ENCODE peak calls at places on chromosomes 1 and 21, in four cellular contexts. G is uterus, I is AG10803, J is fibroblast of lung. B is an unnamed sample.

GRCh38 chr1:25566730-25567341 is 23.4 kb downstream of the LDLRAP1 start:
- DNase-seq in I (peak), G (peak), J (peak), B (peak)

GRCh38 chr1:232922475-232922874 is 27.9 kb upstream of the NTPCR start:
- DNase-seq in J (peak), G (no peak), I (peak), B (peak)

GRCh38 chr1:85224734-85225623 is 24.2 kb upstream of the SYDE2 start:
- DNase-seq in G (no peak), I (no peak), J (peak), B (no peak)

GRCh38 chr1:165324050-165324449 is 32.5 kb downstream of the LMX1A start:
- DNase-seq in G (no peak), J (no peak), I (no peak), B (no peak)

GRCh38 chr21:17798796-17799195 is 20.4 kb downstream of the C21orf91 start:
- DNase-seq in J (no peak), I (peak), G (no peak), B (no peak)

GRCh38 chr1:3066250-3066711 is 2.7 kb upstream of the PRDM16 start:
- DNase-seq in I (peak), J (peak), G (no peak), B (no peak)

GRCh38 chr21:46122758-46123683 is 25.1 kb downstream of the COL6A2 start:
- DNase-seq in G (peak), J (no peak), I (no peak), B (no peak)

GRCh38 chr1:85289207-85289847 is 12.9 kb upstream of the BCL10 start:
- DNase-seq in I (peak), J (peak), G (no peak), B (peak)

GRCh38 chr1:91578320-91579109 is 77.9 kb downstream of the CDC7 start:
- DNase-seq in J (no peak), G (no peak), I (peak), B (peak)

GRCh38 chr1:53074313-53075154 is 12.5 kb downstream of the PODN start:
- DNase-seq in G (no peak), I (no peak), J (no peak), B (no peak)

DNA sequence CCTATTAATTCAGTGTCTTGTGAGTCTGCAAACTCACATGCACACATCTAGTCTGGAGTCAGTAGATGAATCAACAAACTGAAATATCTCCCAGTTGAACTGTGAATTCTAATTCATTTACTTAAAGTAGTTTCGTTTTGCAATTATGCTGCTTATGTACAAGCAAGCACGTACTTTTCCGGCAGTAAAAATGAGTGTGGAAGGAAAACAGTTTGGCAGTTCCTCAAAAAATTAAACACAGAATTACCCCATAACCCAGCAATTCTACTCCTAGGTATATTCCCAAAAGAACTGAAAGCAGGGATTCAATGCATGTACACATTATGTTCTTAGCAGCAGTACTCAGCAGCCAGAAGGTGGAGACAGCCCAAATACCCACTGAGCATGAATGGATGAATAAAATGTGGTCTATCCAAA is 49.3 kb downstream of the GNB1 start:
- DNase-seq in I (peak), J (peak), G (no peak), B (peak)
- TF ChIP-seq CTCF in I (peak), J (peak), G (no peak), B (peak)

GRCh38 chr1:1213153-1213918 is 617 bp downstream of the TNFRSF4 start:
- DNase-seq in G (no peak), J (no peak), I (no peak), B (no peak)

GRCh38 chr1:1210726-1211540 is 3.0 kb downstream of the TNFRSF4 start:
- DNase-seq in I (no peak), G (no peak), J (no peak), B (no peak)

GRCh38 chr1:1213919-1214599 is at the start of gene TNFRSF4:
- DNase-seq in J (no peak), G (no peak), I (no peak), B (no peak)

GRCh38 chr1:1212780-1213152 is 1.2 kb downstream of the TNFRSF4 start:
- DNase-seq in I (no peak), J (no peak), G (no peak), B (no peak)

GRCh38 chr1:1211541-1212511 is 2.1 kb downstream of the TNFRSF4 start:
- DNase-seq in J (no peak), I (no peak), G (no peak), B (no peak)
- H3K4me3 ChIP-seq in J (no peak), I (no peak), G (no peak), B (no peak)

GRCh38 chr1:174998569-174999215 is 1.1 kb upstream of the CACYBP start:
- DNase-seq in G (peak), I (peak), J (peak), B (no peak)

GRCh38 chr1:174999216-174999925 is 376 bp upstream of the CACYBP start:
- DNase-seq in I (peak), J (peak), G (peak), B (peak)

GRCh38 chr1:175000697-175001187 is 995 bp downstream of the CACYBP start:
- DNase-seq in J (no peak), I (no peak), G (no peak), B (no peak)

GRCh38 chr1:175002910-175003517 is 3.3 kb downstream of the CACYBP start:
- DNase-seq in G (no peak), I (peak), J (no peak), B (no peak)

GRCh38 chr1:174999926-175000696 is at the start of gene CACYBP:
- DNase-seq in I (peak), J (no peak), G (peak), B (peak)
- TF ChIP-seq CTCF in I (no peak), J (no peak), G (no peak), B (no peak)

DNA sequence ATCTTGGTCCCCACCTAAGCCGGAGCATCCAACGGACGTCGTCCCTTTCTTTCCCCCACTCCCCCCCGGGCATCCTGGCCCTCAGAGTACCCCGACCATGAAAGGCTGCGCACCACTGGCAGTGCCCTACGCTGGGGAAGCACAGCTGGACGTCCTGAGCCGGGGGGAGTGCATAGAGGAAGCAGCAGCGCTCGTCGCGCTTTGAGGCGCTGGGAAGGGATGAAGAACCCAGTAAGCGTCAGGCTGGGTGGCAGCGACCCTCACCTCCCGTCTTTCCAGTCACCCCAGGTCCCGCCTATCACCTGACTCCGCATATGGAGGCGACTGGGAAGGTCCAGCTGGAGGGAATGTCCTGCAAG is 5.7 kb downstream of the MAP3K6 start:
- DNase-seq in G (no peak), J (no peak), I (no peak), B (no peak)
- H3K4me3 ChIP-seq in G (no peak), J (no peak), I (no peak), B (no peak)

GRCh38 chr1:220908757-220909156 is 29.5 kb downstream of the HLX start:
- DNase-seq in G (no peak), J (peak), I (peak), B (peak)
- TF ChIP-seq CTCF in G (peak), J (peak), I (peak), B (peak)

GRCh38 chr1:225460021-225460736 is 32.3 kb upstream of the LBR start:
- DNase-seq in I (no peak), G (no peak), J (no peak), B (no peak)
- H3K4me3 ChIP-seq in I (no peak), G (no peak), J (no peak), B (no peak)

GRCh38 chr1:158003409-158003805 is 10.0 kb downstream of the KIRREL1 start:
- DNase-seq in G (no peak), I (peak), J (no peak), B (peak)

GRCh38 chr1:158002630-158003408 is 9.4 kb downstream of the KIRREL1 start:
- DNase-seq in J (no peak), G (no peak), I (no peak), B (peak)

GRCh38 chr1:158007180-158007579 is 13.7 kb downstream of the KIRREL1 start:
- DNase-seq in G (no peak), J (no peak), I (no peak), B (no peak)

GRCh38 chr1:158005249-158005648 is 11.8 kb downstream of the KIRREL1 start:
- DNase-seq in G (no peak), J (no peak), I (no peak), B (no peak)

GRCh38 chr1:158002022-158002629 is 8.7 kb downstream of the KIRREL1 start:
- DNase-seq in J (no peak), G (no peak), I (peak), B (peak)
- TF ChIP-seq CTCF in J (no peak), G (no peak), I (no peak), B (peak)

GRCh38 chr1:203323587-203323986 is 18.3 kb downstream of the BTG2 start:
- DNase-seq in G (no peak), J (no peak), I (peak), B (no peak)

GRCh38 chr1:203324103-203325003 is 19.0 kb downstream of the BTG2 start:
- DNase-seq in I (peak), G (no peak), J (no peak), B (no peak)

GRCh38 chr1:203326830-203327683 is 21.7 kb downstream of the BTG2 start:
- DNase-seq in I (peak), J (peak), G (peak), B (peak)

GRCh38 chr1:203325418-203326091 is 20.2 kb downstream of the BTG2 start:
- DNase-seq in I (no peak), G (no peak), J (no peak), B (no peak)

DNA sequence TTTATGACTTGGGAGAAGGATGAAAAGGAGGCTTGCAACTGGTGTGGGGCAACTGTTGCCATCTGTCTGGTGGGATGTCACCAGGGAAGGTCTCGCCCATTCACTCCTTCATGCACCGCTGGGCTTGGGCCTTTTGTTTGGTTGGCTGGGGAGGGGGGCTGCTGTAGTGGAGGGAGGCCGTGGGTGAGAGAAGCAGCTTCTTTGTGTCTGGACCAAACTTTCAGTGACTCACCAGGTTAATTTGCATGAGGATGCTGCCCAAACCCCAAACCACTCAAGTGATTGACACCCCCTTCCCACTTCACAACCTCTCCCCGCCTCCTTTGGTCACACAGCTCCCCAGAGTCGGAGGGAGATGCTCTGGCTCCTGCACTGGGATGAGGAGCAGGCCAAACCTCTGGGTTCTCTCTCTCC is 19.7 kb downstream of the BTG2 start:
- DNase-seq in I (no peak), G (no peak), J (no peak), B (no peak)
- H3K4me3 ChIP-seq in I (no peak), G (no peak), J (no peak), B (no peak)

GRCh38 chr1:230534224-230534623 is 108.1 kb upstream of the COG2 start:
- DNase-seq in G (no peak), I (no peak), J (no peak), B (no peak)
- TF ChIP-seq CTCF in G (no peak), I (no peak), J (no peak), B (no peak)

B was measured in foreskin fibroblast.